ENCODE peak calls at places on chromosome 14, in five cellular contexts. K is right atrium auricular region, R is fibroblast of lung, J is AG04449, D is HL-60. L is an unnamed sample.

GRCh38 chr14:68886109-68886434 is 93.0 kb downstream of the ACTN1 start:
- DNase-seq in K (no peak), R (no peak), J (no peak), D (no peak), L (no peak)

GRCh38 chr14:26081043-26081442 is 516.8 kb downstream of the NOVA1 start:
- DNase-seq in K (no peak), R (no peak), J (no peak), D (no peak), L (no peak)

GRCh38 chr14:87430810-87431209 is 562.2 kb downstream of the GALC start:
- DNase-seq in K (no peak), R (peak), J (no peak), D (no peak), L (no peak)

GRCh38 chr14:51139221-51139681 is 44.3 kb upstream of the TRIM9 start:
- DNase-seq in K (no peak), R (no peak), J (no peak), D (no peak), L (no peak)

GRCh38 chr14:89892953-89893352 is 61.6 kb downstream of the EFCAB11 start:
- DNase-seq in K (no peak), R (no peak), J (no peak), D (no peak), L (no peak)

GRCh38 chr14:68088463-68088862 is 268.9 kb downstream of the RAD51B start:
- DNase-seq in K (no peak), R (peak), J (no peak), D (no peak), L (no peak)

GRCh38 chr14:88775532-88775931 is 17.2 kb downstream of the EML5 start:
- DNase-seq in K (no peak), R (no peak), J (no peak), D (no peak), L (no peak)

GRCh38 chr14:30982583-30982982 is 42.9 kb upstream of the AP4S1 start:
- DNase-seq in K (no peak), R (no peak), J (no peak), D (no peak), L (no peak)

GRCh38 chr14:24325131-24325530 is 9.7 kb downstream of the ADCY4 start:
- DNase-seq in K (no peak), R (no peak), J (no peak), D (no peak), L (no peak)

GRCh38 chr14:24322672-24323071 is 11.4 kb downstream of the LTB4R start:
- DNase-seq in K (no peak), R (no peak), J (no peak), D (no peak), L (no peak)

GRCh38 chr14:24325963-24326362 is 8.9 kb downstream of the ADCY4 start:
- DNase-seq in K (no peak), R (no peak), J (no peak), D (no peak), L (no peak)

GRCh38 chr14:24323341-24323740 is 11.5 kb downstream of the ADCY4 start:
- DNase-seq in K (no peak), R (no peak), J (no peak), D (no peak), L (no peak)

DNA sequence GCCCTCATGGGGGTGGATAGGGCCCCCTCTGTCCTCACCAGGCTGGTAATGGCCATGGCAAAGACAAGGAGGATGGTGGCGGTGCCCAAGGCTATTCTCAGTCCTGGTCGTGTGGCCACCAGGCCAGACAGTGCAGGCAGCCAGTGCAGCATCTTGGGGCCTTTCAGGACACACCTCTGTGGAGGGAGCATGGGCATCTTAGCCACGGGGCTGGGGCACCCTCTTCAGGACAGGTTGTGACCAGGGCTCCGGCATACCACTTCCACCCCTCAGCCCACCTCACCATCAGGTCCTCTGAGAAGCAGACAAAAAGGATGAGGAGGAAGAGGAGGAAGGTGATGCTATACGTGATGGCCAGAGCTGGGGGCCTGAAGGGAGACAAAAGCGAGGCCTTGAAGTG is 10.8 kb downstream of the ADCY4 start:
- DNase-seq in K (no peak), R (no peak), J (no peak), D (no peak), L (no peak)
- TF ChIP-seq CTCF in K (no peak), R (no peak), J (no peak), D (no peak), L (no peak)

DNA sequence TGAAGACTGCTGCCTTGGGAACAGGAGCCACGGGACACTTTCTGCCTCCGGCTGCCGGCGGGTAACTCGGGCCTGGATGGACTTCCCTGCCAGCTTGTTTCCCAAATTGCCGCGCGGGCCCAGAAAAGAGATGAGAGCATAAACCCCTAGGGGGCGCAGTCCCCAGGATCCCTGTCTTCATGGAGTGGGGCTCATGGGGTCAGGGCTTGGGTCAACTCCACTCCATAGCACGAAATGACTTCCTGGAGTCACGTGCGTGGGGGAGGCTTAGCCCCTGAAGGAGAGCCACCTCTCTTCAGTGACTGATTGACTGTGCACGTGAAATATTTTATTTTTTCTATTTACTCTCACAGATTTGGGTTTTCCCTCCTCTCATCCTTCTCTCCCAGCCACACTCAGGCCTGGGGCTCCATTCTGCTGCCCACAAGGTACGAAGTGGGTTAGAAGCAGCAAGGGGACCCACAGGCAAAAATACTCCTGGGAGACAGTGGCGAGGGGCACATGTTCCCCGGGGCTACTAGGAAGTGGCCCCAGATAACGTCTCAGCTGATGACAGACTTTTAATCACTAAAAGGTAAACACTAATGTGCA is 10.0 kb downstream of the PGF start:
- DNase-seq in K (no peak), R (no peak), J (no peak), D (no peak), L (no peak)
- TF ChIP-seq CTCF in K (peak), R (peak), J (peak), D (no peak), L (peak)

GRCh38 chr14:93104961-93105360 is 10.8 kb downstream of the ITPK1 start:
- DNase-seq in K (no peak), R (no peak), J (no peak), D (no peak), L (no peak)
- TF ChIP-seq CTCF in K (no peak), R (no peak), J (no peak), D (no peak), L (no peak)

GRCh38 chr14:23939607-23940326 is 13.8 kb upstream of the DHRS4 start:
- DNase-seq in K (no peak), R (no peak), J (no peak), D (no peak), L (no peak)
- TF ChIP-seq CTCF in K (no peak), R (no peak), J (no peak), D (no peak), L (no peak)